ENCODE peak calls at places on chromosomes 3 and 15, in five cellular contexts. One of them, this sample, is unnamed.

GRCh38 chr15:60507596-60508424 is 28.9 kb upstream of the ICE2 start:
- DNase-seq in HFF-Myc: peak; percentile 53
- DNase-seq in GF-D8: no peak
- DNase-seq in HT1080: peak; percentile 84
- DNase-seq in stimulated activated CD8-positive, alpha-beta memory T cell treated with anti-CD3 and anti-CD28 coated beads, Interleukin-12 subunit alpha, Interleukin-12 subunit beta, amount 100 ng/mL, for 1 hour: no peak
- DNase-seq in this sample: peak; percentile 24

GRCh38 chr3:37462452-37462851 is 288.1 kb upstream of the LRRFIP2 start:
- DNase-seq in HFF-Myc: no peak
- DNase-seq in GF-D8: no peak
- DNase-seq in HT1080: no peak
- DNase-seq in stimulated activated CD8-positive, alpha-beta memory T cell treated with anti-CD3 and anti-CD28 coated beads, Interleukin-12 subunit alpha, Interleukin-12 subunit beta, amount 100 ng/mL, for 1 hour: no peak
- DNase-seq in this sample: no peak

GRCh38 chr3:197465996-197466549 is 89.7 kb downstream of the BDH1 start:
- DNase-seq in HFF-Myc: peak; percentile 70
- DNase-seq in GF-D8: no peak
- DNase-seq in HT1080: peak; percentile 47
- DNase-seq in stimulated activated CD8-positive, alpha-beta memory T cell treated with anti-CD3 and anti-CD28 coated beads, Interleukin-12 subunit alpha, Interleukin-12 subunit beta, amount 100 ng/mL, for 1 hour: no peak
- DNase-seq in this sample: no peak

GRCh38 chr15:50236433-50236832 is 29.1 kb downstream of the HDC start:
- DNase-seq in HFF-Myc: no peak
- DNase-seq in GF-D8: no peak
- DNase-seq in HT1080: no peak
- DNase-seq in stimulated activated CD8-positive, alpha-beta memory T cell treated with anti-CD3 and anti-CD28 coated beads, Interleukin-12 subunit alpha, Interleukin-12 subunit beta, amount 100 ng/mL, for 1 hour: no peak
- DNase-seq in this sample: no peak

GRCh38 chr15:39583586-39584265 is 2.8 kb downstream of the THBS1 start:
- DNase-seq in HFF-Myc: peak; percentile 25
- DNase-seq in GF-D8: no peak
- DNase-seq in HT1080: no peak
- DNase-seq in stimulated activated CD8-positive, alpha-beta memory T cell treated with anti-CD3 and anti-CD28 coated beads, Interleukin-12 subunit alpha, Interleukin-12 subunit beta, amount 100 ng/mL, for 1 hour: no peak
- DNase-seq in this sample: no peak

GRCh38 chr15:45179221-45179985 is 8.4 kb downstream of the SHF start:
- DNase-seq in HFF-Myc: no peak
- DNase-seq in GF-D8: no peak
- DNase-seq in HT1080: no peak
- DNase-seq in stimulated activated CD8-positive, alpha-beta memory T cell treated with anti-CD3 and anti-CD28 coated beads, Interleukin-12 subunit alpha, Interleukin-12 subunit beta, amount 100 ng/mL, for 1 hour: peak; percentile 43
- DNase-seq in this sample: no peak

GRCh38 chr15:76209948-76210347 is 101.3 kb downstream of the ETFA start:
- DNase-seq in HFF-Myc: no peak
- DNase-seq in GF-D8: no peak
- DNase-seq in HT1080: no peak
- DNase-seq in stimulated activated CD8-positive, alpha-beta memory T cell treated with anti-CD3 and anti-CD28 coated beads, Interleukin-12 subunit alpha, Interleukin-12 subunit beta, amount 100 ng/mL, for 1 hour: no peak
- DNase-seq in this sample: no peak

GRCh38 chr3:43854916-43855315 is 164.2 kb downstream of the ABHD5 start:
- DNase-seq in HFF-Myc: no peak
- DNase-seq in GF-D8: no peak
- DNase-seq in HT1080: no peak
- DNase-seq in stimulated activated CD8-positive, alpha-beta memory T cell treated with anti-CD3 and anti-CD28 coated beads, Interleukin-12 subunit alpha, Interleukin-12 subunit beta, amount 100 ng/mL, for 1 hour: no peak
- DNase-seq in this sample: no peak

GRCh38 chr15:79682851-79683288 is 213.9 kb downstream of the MTHFS start:
- DNase-seq in HFF-Myc: no peak
- DNase-seq in GF-D8: no peak
- DNase-seq in HT1080: no peak
- DNase-seq in stimulated activated CD8-positive, alpha-beta memory T cell treated with anti-CD3 and anti-CD28 coated beads, Interleukin-12 subunit alpha, Interleukin-12 subunit beta, amount 100 ng/mL, for 1 hour: no peak
- DNase-seq in this sample: no peak

GRCh38 chr3:43187836-43188479 is 82.1 kb upstream of the POMGNT2 start:
- DNase-seq in HFF-Myc: no peak
- DNase-seq in GF-D8: no peak
- DNase-seq in HT1080: no peak
- DNase-seq in stimulated activated CD8-positive, alpha-beta memory T cell treated with anti-CD3 and anti-CD28 coated beads, Interleukin-12 subunit alpha, Interleukin-12 subunit beta, amount 100 ng/mL, for 1 hour: no peak
- DNase-seq in this sample: no peak

GRCh38 chr15:76177491-76178040 is 117.8 kb downstream of the TMEM266 start:
- DNase-seq in HFF-Myc: no peak
- DNase-seq in GF-D8: no peak
- DNase-seq in HT1080: peak; percentile 65
- DNase-seq in stimulated activated CD8-positive, alpha-beta memory T cell treated with anti-CD3 and anti-CD28 coated beads, Interleukin-12 subunit alpha, Interleukin-12 subunit beta, amount 100 ng/mL, for 1 hour: no peak
- DNase-seq in this sample: no peak

GRCh38 chr15:37765809-37766208 is 168.6 kb upstream of the TMCO5A start:
- DNase-seq in HFF-Myc: no peak
- DNase-seq in GF-D8: peak; percentile 12
- DNase-seq in HT1080: no peak
- DNase-seq in stimulated activated CD8-positive, alpha-beta memory T cell treated with anti-CD3 and anti-CD28 coated beads, Interleukin-12 subunit alpha, Interleukin-12 subunit beta, amount 100 ng/mL, for 1 hour: no peak
- DNase-seq in this sample: peak; percentile 0

GRCh38 chr3:100335137-100335833 is 728 bp downstream of the NIT2 start:
- DNase-seq in HFF-Myc: no peak
- DNase-seq in GF-D8: no peak
- DNase-seq in HT1080: peak; percentile 12
- DNase-seq in stimulated activated CD8-positive, alpha-beta memory T cell treated with anti-CD3 and anti-CD28 coated beads, Interleukin-12 subunit alpha, Interleukin-12 subunit beta, amount 100 ng/mL, for 1 hour: no peak
- DNase-seq in this sample: peak; percentile 48

GRCh38 chr3:129035360-129036233 is 25.0 kb upstream of the GP9 start:
- DNase-seq in HFF-Myc: no peak
- DNase-seq in GF-D8: no peak
- DNase-seq in HT1080: no peak
- DNase-seq in stimulated activated CD8-positive, alpha-beta memory T cell treated with anti-CD3 and anti-CD28 coated beads, Interleukin-12 subunit alpha, Interleukin-12 subunit beta, amount 100 ng/mL, for 1 hour: no peak
- DNase-seq in this sample: no peak

GRCh38 chr15:47682661-47683060 is 34.6 kb upstream of the SEMA6D start:
- DNase-seq in HFF-Myc: no peak
- DNase-seq in GF-D8: no peak
- DNase-seq in HT1080: no peak
- DNase-seq in stimulated activated CD8-positive, alpha-beta memory T cell treated with anti-CD3 and anti-CD28 coated beads, Interleukin-12 subunit alpha, Interleukin-12 subunit beta, amount 100 ng/mL, for 1 hour: no peak
- DNase-seq in this sample: no peak

GRCh38 chr3:30567139-30567753 is 39.2 kb upstream of the TGFBR2 start:
- DNase-seq in HFF-Myc: no peak
- DNase-seq in GF-D8: no peak
- DNase-seq in HT1080: no peak
- DNase-seq in stimulated activated CD8-positive, alpha-beta memory T cell treated with anti-CD3 and anti-CD28 coated beads, Interleukin-12 subunit alpha, Interleukin-12 subunit beta, amount 100 ng/mL, for 1 hour: no peak
- DNase-seq in this sample: no peak

GRCh38 chr15:52557242-52557641 is 11.6 kb downstream of the ARPP19 start:
- DNase-seq in HFF-Myc: no peak
- DNase-seq in GF-D8: no peak
- DNase-seq in HT1080: no peak
- DNase-seq in stimulated activated CD8-positive, alpha-beta memory T cell treated with anti-CD3 and anti-CD28 coated beads, Interleukin-12 subunit alpha, Interleukin-12 subunit beta, amount 100 ng/mL, for 1 hour: no peak
- DNase-seq in this sample: no peak

GRCh38 chr3:17302170-17302569 is 417.4 kb downstream of the PLCL2 start:
- DNase-seq in HFF-Myc: no peak
- DNase-seq in GF-D8: no peak
- DNase-seq in HT1080: no peak
- DNase-seq in stimulated activated CD8-positive, alpha-beta memory T cell treated with anti-CD3 and anti-CD28 coated beads, Interleukin-12 subunit alpha, Interleukin-12 subunit beta, amount 100 ng/mL, for 1 hour: no peak
- DNase-seq in this sample: no peak

GRCh38 chr15:70259640-70260066 is 161.9 kb upstream of the TLE3 start:
- DNase-seq in HFF-Myc: no peak
- DNase-seq in GF-D8: no peak
- DNase-seq in HT1080: peak; percentile 32
- DNase-seq in stimulated activated CD8-positive, alpha-beta memory T cell treated with anti-CD3 and anti-CD28 coated beads, Interleukin-12 subunit alpha, Interleukin-12 subunit beta, amount 100 ng/mL, for 1 hour: no peak
- DNase-seq in this sample: no peak

GRCh38 chr3:9141903-9142302 is 107.5 kb downstream of the SRGAP3 start:
- DNase-seq in HFF-Myc: no peak
- DNase-seq in GF-D8: no peak
- DNase-seq in HT1080: no peak
- DNase-seq in stimulated activated CD8-positive, alpha-beta memory T cell treated with anti-CD3 and anti-CD28 coated beads, Interleukin-12 subunit alpha, Interleukin-12 subunit beta, amount 100 ng/mL, for 1 hour: no peak
- DNase-seq in this sample: no peak

GRCh38 chr3:194287392-194287791 is 63.7 kb downstream of the CPN2 start:
- DNase-seq in HFF-Myc: no peak
- DNase-seq in GF-D8: no peak
- DNase-seq in HT1080: no peak
- DNase-seq in stimulated activated CD8-positive, alpha-beta memory T cell treated with anti-CD3 and anti-CD28 coated beads, Interleukin-12 subunit alpha, Interleukin-12 subunit beta, amount 100 ng/mL, for 1 hour: no peak
- DNase-seq in this sample: no peak

GRCh38 chr3:163422671-163423070 is 1655.6 kb downstream of the SI start:
- DNase-seq in HFF-Myc: no peak
- DNase-seq in GF-D8: no peak
- DNase-seq in HT1080: peak; percentile 11
- DNase-seq in stimulated activated CD8-positive, alpha-beta memory T cell treated with anti-CD3 and anti-CD28 coated beads, Interleukin-12 subunit alpha, Interleukin-12 subunit beta, amount 100 ng/mL, for 1 hour: no peak
- DNase-seq in this sample: no peak

GRCh38 chr3:195411831-195412230 is 31.0 kb downstream of the ACAP2 start:
- DNase-seq in HFF-Myc: no peak
- DNase-seq in GF-D8: no peak
- DNase-seq in HT1080: no peak
- DNase-seq in stimulated activated CD8-positive, alpha-beta memory T cell treated with anti-CD3 and anti-CD28 coated beads, Interleukin-12 subunit alpha, Interleukin-12 subunit beta, amount 100 ng/mL, for 1 hour: no peak
- DNase-seq in this sample: no peak

GRCh38 chr3:194206375-194206774 is 70.4 kb downstream of the HES1 start:
- DNase-seq in HFF-Myc: no peak
- DNase-seq in GF-D8: peak; percentile 39
- DNase-seq in HT1080: no peak
- DNase-seq in stimulated activated CD8-positive, alpha-beta memory T cell treated with anti-CD3 and anti-CD28 coated beads, Interleukin-12 subunit alpha, Interleukin-12 subunit beta, amount 100 ng/mL, for 1 hour: no peak
- DNase-seq in this sample: no peak

GRCh38 chr3:160343132-160343531 is 55.9 kb downstream of the IFT80 start:
- DNase-seq in HFF-Myc: peak; percentile 2
- DNase-seq in GF-D8: no peak
- DNase-seq in HT1080: no peak
- DNase-seq in stimulated activated CD8-positive, alpha-beta memory T cell treated with anti-CD3 and anti-CD28 coated beads, Interleukin-12 subunit alpha, Interleukin-12 subunit beta, amount 100 ng/mL, for 1 hour: no peak
- DNase-seq in this sample: no peak

GRCh38 chr3:45549961-45550360 is 44.6 kb upstream of the LIMD1 start:
- DNase-seq in HFF-Myc: no peak
- DNase-seq in GF-D8: no peak
- DNase-seq in HT1080: no peak
- DNase-seq in stimulated activated CD8-positive, alpha-beta memory T cell treated with anti-CD3 and anti-CD28 coated beads, Interleukin-12 subunit alpha, Interleukin-12 subunit beta, amount 100 ng/mL, for 1 hour: no peak
- DNase-seq in this sample: no peak

GRCh38 chr3:173395412-173396181 is 1.9 kb upstream of the NLGN1 start:
- DNase-seq in HFF-Myc: peak; percentile 22
- DNase-seq in GF-D8: peak; percentile 24
- DNase-seq in HT1080: peak; percentile 92
- DNase-seq in stimulated activated CD8-positive, alpha-beta memory T cell treated with anti-CD3 and anti-CD28 coated beads, Interleukin-12 subunit alpha, Interleukin-12 subunit beta, amount 100 ng/mL, for 1 hour: peak; percentile 8
- DNase-seq in this sample: peak; percentile 77

GRCh38 chr3:79906106-79906505 is 138.3 kb upstream of the ROBO1 start:
- DNase-seq in HFF-Myc: no peak
- DNase-seq in GF-D8: no peak
- DNase-seq in HT1080: no peak
- DNase-seq in stimulated activated CD8-positive, alpha-beta memory T cell treated with anti-CD3 and anti-CD28 coated beads, Interleukin-12 subunit alpha, Interleukin-12 subunit beta, amount 100 ng/mL, for 1 hour: no peak
- DNase-seq in this sample: no peak

GRCh38 chr3:30289324-30289723 is 317.1 kb upstream of the TGFBR2 start:
- DNase-seq in HFF-Myc: no peak
- DNase-seq in GF-D8: no peak
- DNase-seq in HT1080: peak; percentile 34
- DNase-seq in stimulated activated CD8-positive, alpha-beta memory T cell treated with anti-CD3 and anti-CD28 coated beads, Interleukin-12 subunit alpha, Interleukin-12 subunit beta, amount 100 ng/mL, for 1 hour: no peak
- DNase-seq in this sample: peak; percentile 55

GRCh38 chr3:99532246-99532645 is 106.1 kb upstream of the COL8A1 start:
- DNase-seq in HFF-Myc: peak; percentile 39
- DNase-seq in GF-D8: no peak
- DNase-seq in HT1080: peak; percentile 75
- DNase-seq in stimulated activated CD8-positive, alpha-beta memory T cell treated with anti-CD3 and anti-CD28 coated beads, Interleukin-12 subunit alpha, Interleukin-12 subunit beta, amount 100 ng/mL, for 1 hour: no peak
- DNase-seq in this sample: peak; percentile 52

GRCh38 chr3:126212629-126213375 is 32.4 kb upstream of the ALDH1L1 start:
- DNase-seq in HFF-Myc: no peak
- DNase-seq in GF-D8: no peak
- DNase-seq in HT1080: no peak
- DNase-seq in stimulated activated CD8-positive, alpha-beta memory T cell treated with anti-CD3 and anti-CD28 coated beads, Interleukin-12 subunit alpha, Interleukin-12 subunit beta, amount 100 ng/mL, for 1 hour: no peak
- DNase-seq in this sample: no peak

GRCh38 chr3:27449530-27450150 is 34.5 kb downstream of the SLC4A7 start:
- DNase-seq in HFF-Myc: no peak
- DNase-seq in GF-D8: no peak
- DNase-seq in HT1080: no peak
- DNase-seq in stimulated activated CD8-positive, alpha-beta memory T cell treated with anti-CD3 and anti-CD28 coated beads, Interleukin-12 subunit alpha, Interleukin-12 subunit beta, amount 100 ng/mL, for 1 hour: no peak
- DNase-seq in this sample: no peak